ENCODE peak calls at places on chromosome 15, in six cellular contexts. Z is GM12892, B is H1, M is GM12878, G is HepG2, I is K562. C is an unnamed sample.

GRCh38 chr15:71282086-71282485 is 166.8 kb downstream of the THSD4 start:
- DNase-seq in B (no peak), I (no peak), Z (no peak), M (no peak), G (no peak), C (no peak)

GRCh38 chr15:96343529-96344072 is 13.1 kb downstream of the NR2F2 start:
- DNase-seq in M (no peak), G (no peak), B (no peak), I (no peak), Z (no peak), C (no peak)

GRCh38 chr15:31200735-31201151 is 99.2 kb upstream of the TRPM1 start:
- DNase-seq in B (no peak), G (peak; percentile 46), M (no peak), Z (peak; percentile 77), I (peak; percentile 55), C (peak; percentile 56)

GRCh38 chr15:52559583-52559982 is 9.2 kb downstream of the ARPP19 start:
- DNase-seq in G (no peak), Z (no peak), B (no peak), I (peak; percentile 19), M (no peak), C (no peak)

GRCh38 chr15:85458764-85459163 is 78.4 kb downstream of the AKAP13 start:
- DNase-seq in Z (no peak), G (no peak), I (no peak), B (no peak), M (no peak), C (no peak)

GRCh38 chr15:78563092-78563491 is 2.2 kb upstream of the CHRNA5 start:
- DNase-seq in I (no peak), B (no peak), G (no peak), Z (no peak), M (no peak), C (no peak)

GRCh38 chr15:42595641-42596240 is 20.3 kb downstream of the STARD9 start:
- DNase-seq in Z (no peak), I (no peak), M (no peak), B (no peak), G (no peak), C (no peak)

GRCh38 chr15:74977599-74977998 is 17.8 kb upstream of the SCAMP5 start:
- DNase-seq in Z (no peak), I (no peak), B (no peak), G (no peak), M (no peak), C (no peak)

GRCh38 chr15:31274496-31275330 is 51.9 kb upstream of the KLF13 start:
- DNase-seq in Z (no peak), M (no peak), B (no peak), G (peak; percentile 40), I (no peak), C (no peak)

GRCh38 chr15:91520848-91521247 is 332.7 kb upstream of the SLCO3A1 start:
- DNase-seq in I (no peak), M (no peak), Z (no peak), B (no peak), G (no peak), C (no peak)

GRCh38 chr15:101510212-101511197 is 21.0 kb upstream of the PCSK6 start:
- DNase-seq in Z (no peak), G (no peak), B (no peak), M (no peak), I (no peak), C (no peak)

GRCh38 chr15:71730277-71731144 is 79.8 kb upstream of the NR2E3 start:
- DNase-seq in M (no peak), B (no peak), Z (peak; percentile 28), G (peak; percentile 50), I (peak; percentile 55), C (peak; percentile 47)

GRCh38 chr15:75809986-75810750 is 33.1 kb upstream of the UBE2Q2 start:
- DNase-seq in I (peak; percentile 50), M (no peak), G (peak; percentile 44), Z (no peak), B (peak; percentile 33), C (no peak)

GRCh38 chr15:100728371-100729201 is 126.2 kb downstream of the ASB7 start:
- DNase-seq in G (no peak), Z (no peak), M (no peak), I (no peak), B (no peak), C (no peak)

GRCh38 chr15:28952666-28953491 is 67.1 kb downstream of the APBA2 start:
- DNase-seq in I (no peak), Z (no peak), B (no peak), G (no peak), M (no peak), C (no peak)

GRCh38 chr15:99130314-99130713 is 25.4 kb downstream of the SYNM start:
- DNase-seq in M (no peak), I (no peak), G (no peak), B (no peak), Z (no peak), C (no peak)

GRCh38 chr15:49902791-49903481 is 216.1 kb downstream of the ATP8B4 start:
- DNase-seq in G (no peak), B (no peak), I (no peak), Z (no peak), M (no peak), C (no peak)

GRCh38 chr15:59456114-59456513 is 18.1 kb downstream of the FAM81A start:
- DNase-seq in B (no peak), Z (no peak), G (no peak), M (no peak), I (no peak), C (no peak)

GRCh38 chr15:70265466-70265978 is 167.8 kb upstream of the TLE3 start:
- DNase-seq in I (peak; percentile 30), Z (no peak), M (no peak), B (no peak), G (no peak), C (no peak)

GRCh38 chr15:98003528-98003927 is 43.0 kb downstream of the ARRDC4 start:
- DNase-seq in M (no peak), G (no peak), Z (no peak), I (no peak), B (no peak), C (no peak)

GRCh38 chr15:86165263-86166204 is 85.9 kb downstream of the AGBL1 start:
- DNase-seq in G (no peak), Z (no peak), M (no peak), B (no peak), I (no peak), C (no peak)

GRCh38 chr15:64017591-64018163 is 28.6 kb downstream of the DAPK2 start:
- DNase-seq in G (no peak), Z (no peak), I (no peak), B (no peak), M (no peak), C (no peak)

GRCh38 chr15:67786646-67787045 is 38.7 kb upstream of the SKOR1 start:
- DNase-seq in I (no peak), G (no peak), B (no peak), Z (no peak), M (no peak), C (no peak)

DNA sequence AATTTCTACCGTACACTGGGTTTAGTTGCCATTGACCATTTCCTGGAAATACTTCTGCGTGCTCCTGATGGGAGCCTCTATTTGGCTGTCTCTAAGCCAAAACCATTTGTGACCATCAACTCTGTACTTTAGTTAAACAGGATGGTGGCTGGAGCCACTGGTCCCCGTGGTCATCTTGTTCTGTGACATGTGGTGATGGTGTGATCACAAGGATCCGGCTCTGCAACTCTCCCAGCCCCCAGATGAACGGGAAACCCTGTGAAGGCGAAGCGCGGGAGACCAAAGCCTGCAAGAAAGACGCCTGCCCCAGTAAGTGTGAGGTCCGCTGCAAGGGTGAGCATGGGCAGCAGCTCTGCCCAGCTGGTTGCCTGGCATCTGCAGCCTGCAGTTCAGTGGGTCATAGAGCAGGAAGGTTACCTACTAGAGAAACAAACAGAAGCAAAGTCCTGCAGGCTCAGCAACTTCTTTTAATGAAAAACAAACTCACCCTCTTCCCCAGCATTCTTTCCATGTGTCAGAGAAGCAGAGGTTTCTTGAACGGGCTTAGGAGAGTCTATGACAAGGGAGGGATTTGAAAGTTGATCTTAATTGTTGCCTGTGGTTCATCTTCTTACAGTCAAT is 7.1 kb downstream of the THBS1 start:
- DNase-seq in I (no peak), G (no peak), Z (no peak), M (no peak), B (no peak), C (no peak)
- TF ChIP-seq POLR2A in I (no peak), G (peak; percentile 10), Z (no peak), M (no peak), B (peak; percentile 24), C (no peak)

GRCh38 chr15:77107068-77107467 is 36.2 kb upstream of the TSPAN3 start:
- DNase-seq in Z (no peak), M (no peak), I (no peak), B (no peak), G (no peak), C (no peak)
- TF ChIP-seq TAF1 in Z (no peak), M (no peak), I (no peak), B (no peak), G (no peak), C (no peak)

GRCh38 chr15:61768131-61768530 is 292.1 kb downstream of the VPS13C start:
- DNase-seq in Z (no peak), B (no peak), M (no peak), G (no peak), I (no peak), C (no peak)
- TF ChIP-seq POLR2A in Z (no peak), B (no peak), M (no peak), G (no peak), I (no peak), C (no peak)

GRCh38 chr15:73947651-73948050 is 21.4 kb downstream of the LOXL1 start:
- DNase-seq in I (no peak), M (no peak), G (no peak), B (no peak), Z (no peak), C (no peak)
- TF ChIP-seq TAF1 in I (no peak), M (no peak), G (no peak), B (no peak), Z (no peak), C (no peak)